ENCODE peak calls at places on chromosomes 3 and 15, in four cellular contexts. X, B, V and A are unnamed samples.

GRCh38 chr3:195101927-195102608 is 168.9 kb downstream of the XXYLT1 start:
- DNase-seq in X (no peak), B (peak; percentile 26), V (no peak), A (no peak)

GRCh38 chr3:159796744-159797143 is 191.9 kb upstream of the IL12A start:
- DNase-seq in X (no peak), B (no peak), V (no peak), A (no peak)

GRCh38 chr3:66428733-66429132 is 72.1 kb downstream of the LRIG1 start:
- DNase-seq in X (peak; percentile 76), B (no peak), V (no peak), A (peak; percentile 88)

GRCh38 chr3:115876860-115877646 is 253.7 kb downstream of the GAP43 start:
- DNase-seq in X (no peak), B (no peak), V (no peak), A (no peak)

GRCh38 chr3:8445861-8446260 is 55.8 kb upstream of the LMCD1 start:
- DNase-seq in X (no peak), B (no peak), V (peak; percentile 8), A (no peak)

GRCh38 chr3:14801668-14802067 is 17.1 kb upstream of the FGD5 start:
- DNase-seq in X (no peak), B (peak; percentile 49), V (no peak), A (no peak)

GRCh38 chr3:139005356-139005993 is 593 bp downstream of the PRR23A start:
- DNase-seq in X (no peak), B (no peak), V (no peak), A (no peak)

GRCh38 chr3:115658032-115658336 is 34.7 kb downstream of the GAP43 start:
- DNase-seq in X (no peak), B (no peak), V (no peak), A (no peak)

GRCh38 chr15:70214266-70214665 is 116.5 kb upstream of the TLE3 start:
- DNase-seq in X (no peak), B (no peak), V (no peak), A (no peak)

GRCh38 chr15:42385980-42386695 is 26.8 kb downstream of the CAPN3 start:
- DNase-seq in X (no peak), B (no peak), V (no peak), A (no peak)

GRCh38 chr3:164208026-164208425 is 870.3 kb downstream of the SI start:
- DNase-seq in X (no peak), B (no peak), V (no peak), A (no peak)

GRCh38 chr3:160486459-160486869 is 36.9 kb upstream of the TRIM59 start:
- DNase-seq in X (no peak), B (no peak), V (peak; percentile 19), A (no peak)

GRCh38 chr3:175941352-175941751 is 1082.2 kb downstream of the NAALADL2 start:
- DNase-seq in X (no peak), B (no peak), V (peak; percentile 56), A (peak; percentile 27)